ENCODE peak calls at places on chromosome 12, in nine cellular contexts. O, Q, Z, B, X, D, H, I and G are unnamed samples.
A peak's percentile ranks its signal among the peaks of the same experiment; 100 is the strongest.

GRCh38 chr12:53977596-53978464 is 3.1 kb upstream of the HOTAIR start:
- DNase-seq in O (no peak), Q (no peak), Z (no peak), B (no peak), X (no peak), D (no peak), H (no peak), I (no peak), G (no peak)

GRCh38 chr12:119593578-119594398 is at the start of gene TMEM233:
- DNase-seq in O (no peak), Q (no peak), Z (no peak), B (no peak), X (no peak), D (no peak), H (peak; percentile 23), I (peak; percentile 5), G (no peak)

GRCh38 chr12:87136330-87136976 is 880.3 kb upstream of the MGAT4C start:
- DNase-seq in O (no peak), Q (no peak), Z (no peak), B (no peak), X (no peak), D (no peak), H (no peak), I (no peak), G (no peak)

GRCh38 chr12:29616664-29617409 is 119.4 kb upstream of the OVCH1 start:
- DNase-seq in O (no peak), Q (peak; percentile 34), Z (no peak), B (no peak), X (no peak), D (peak; percentile 20), H (no peak), I (peak; percentile 15), G (peak; percentile 43)

GRCh38 chr12:48542300-48542928 is 17.0 kb downstream of the OR8S1 start:
- DNase-seq in O (peak; percentile 53), Q (peak; percentile 23), Z (no peak), B (no peak), X (no peak), D (no peak), H (peak; percentile 19), I (peak; percentile 27), G (no peak)

GRCh38 chr12:121124402-121125109 is 8.1 kb upstream of the P2RX7 start:
- DNase-seq in O (no peak), Q (peak; percentile 87), Z (no peak), B (no peak), X (no peak), D (no peak), H (no peak), I (no peak), G (no peak)

GRCh38 chr12:66960704-66961690 is 282.1 kb upstream of the GRIP1 start:
- DNase-seq in O (no peak), Q (no peak), Z (no peak), B (no peak), X (no peak), D (no peak), H (no peak), I (no peak), G (no peak)

GRCh38 chr12:89469361-89469760 is 55.2 kb downstream of the GALNT4 start:
- DNase-seq in O (no peak), Q (no peak), Z (no peak), B (no peak), X (no peak), D (no peak), H (no peak), I (no peak), G (no peak)

GRCh38 chr12:21001778-21002177 is 129.2 kb upstream of the SLCO1B1 start:
- DNase-seq in O (no peak), Q (no peak), Z (no peak), B (no peak), X (no peak), D (no peak), H (no peak), I (no peak), G (no peak)

GRCh38 chr12:89160716-89161123 is 191.6 kb downstream of the DUSP6 start:
- DNase-seq in O (peak; percentile 40), Q (no peak), Z (peak; percentile 1), B (no peak), X (no peak), D (peak; percentile 6), H (peak; percentile 31), I (no peak), G (no peak)

GRCh38 chr12:52280319-52280795 is 5.9 kb downstream of the KRT86 start:
- DNase-seq in O (no peak), Q (peak; percentile 93), Z (no peak), B (no peak), X (peak; percentile 92), D (no peak), H (no peak), I (no peak), G (no peak)

GRCh38 chr12:85059594-85059993 is 23.4 kb downstream of the LRRIQ1 start:
- DNase-seq in O (no peak), Q (no peak), Z (no peak), B (no peak), X (no peak), D (no peak), H (no peak), I (no peak), G (no peak)

GRCh38 chr12:24945822-24946221 is 3.1 kb downstream of the BCAT1 start:
- DNase-seq in O (no peak), Q (no peak), Z (no peak), B (no peak), X (no peak), D (no peak), H (no peak), I (no peak), G (no peak)

GRCh38 chr12:49537709-49538601 is 875 bp upstream of the KCNH3 start:
- DNase-seq in O (no peak), Q (no peak), Z (no peak), B (no peak), X (peak; percentile 71), D (peak; percentile 62), H (no peak), I (peak; percentile 53), G (peak; percentile 31)

GRCh38 chr12:127494961-127495915 is 771.7 kb upstream of the TMEM132C start:
- DNase-seq in O (no peak), Q (no peak), Z (no peak), B (no peak), X (no peak), D (no peak), H (no peak), I (no peak), G (no peak)

DNA sequence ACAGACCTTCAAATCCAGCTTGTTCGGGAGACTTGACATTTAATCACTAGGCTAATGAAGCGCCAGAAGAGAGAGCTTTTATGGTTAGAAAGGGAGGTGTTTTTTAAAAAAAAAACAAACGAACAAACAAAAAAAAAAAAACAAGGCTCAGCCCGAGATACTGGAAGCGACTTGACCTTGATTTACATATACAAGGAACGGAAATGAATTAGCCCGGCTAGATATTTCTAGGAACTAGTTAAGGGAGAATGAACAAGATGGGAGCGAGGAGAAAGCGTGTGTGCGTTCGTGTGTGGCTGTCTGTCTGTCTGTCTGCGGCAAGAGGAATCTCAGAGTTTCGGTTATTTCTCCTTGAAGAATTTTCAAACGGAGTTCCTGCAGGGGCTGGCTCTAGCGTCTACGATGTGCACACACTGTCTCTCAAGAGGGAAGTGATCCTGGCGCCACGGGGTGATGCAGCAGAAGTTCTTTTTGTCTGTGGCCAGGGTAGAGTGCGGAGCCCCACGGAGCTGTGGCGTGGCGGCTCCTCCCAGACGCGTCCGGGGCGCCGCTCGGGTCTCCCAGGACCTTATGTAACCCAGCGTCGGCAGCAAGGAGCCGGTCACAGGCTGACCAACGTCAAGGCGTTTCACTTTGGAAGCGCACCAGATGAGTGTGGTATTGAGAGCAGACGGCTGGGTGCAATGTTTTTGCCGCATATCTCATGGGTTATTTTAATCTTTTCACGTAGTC is 18.8 kb downstream of the SOCS2 start:
- DNase-seq in O (peak; percentile 63), Q (peak; percentile 64), Z (peak; percentile 61), B (peak; percentile 76), X (peak; percentile 90), D (peak; percentile 58), H (peak; percentile 81), I (peak; percentile 69), G (no peak)
- H3K27ac ChIP-seq in O (peak overlapping the region; percentile 66), Q (peak overlapping the region; percentile 36), Z (peak overlapping the region; percentile 12), B (peak overlapping the region; percentile 40), X (peak overlapping the region; percentile 62), D (peak overlapping the region; percentile 82), H (peak overlapping the region; percentile 91), I (no peak overlapping the region), G (peak overlapping the region; percentile 37)

GRCh38 chr12:31479516-31480210 is 111.3 kb downstream of the DENND5B start:
- DNase-seq in O (no peak), Q (no peak), Z (no peak), B (no peak), X (no peak), D (no peak), H (no peak), I (no peak), G (no peak)

GRCh38 chr12:31478898-31479297 is 112.0 kb downstream of the DENND5B start:
- DNase-seq in O (no peak), Q (no peak), Z (no peak), B (no peak), X (no peak), D (no peak), H (no peak), I (no peak), G (no peak)

GRCh38 chr12:31481415-31481814 is 109.5 kb downstream of the DENND5B start:
- DNase-seq in O (no peak), Q (no peak), Z (no peak), B (no peak), X (no peak), D (no peak), H (no peak), I (no peak), G (no peak)

GRCh38 chr12:31485570-31485969 is 105.4 kb downstream of the DENND5B start:
- DNase-seq in O (no peak), Q (no peak), Z (no peak), B (no peak), X (no peak), D (no peak), H (no peak), I (peak; percentile 38), G (no peak)

GRCh38 chr12:31482816-31483215 is 108.1 kb downstream of the DENND5B start:
- DNase-seq in O (no peak), Q (peak; percentile 51), Z (no peak), B (no peak), X (no peak), D (no peak), H (no peak), I (no peak), G (no peak)
- H3K27ac ChIP-seq in O (no peak overlapping the region), Q (peak overlapping the region; percentile 73), Z (no peak overlapping the region), B (no peak overlapping the region), X (no peak overlapping the region), D (no peak overlapping the region), H (no peak overlapping the region), I (peak overlapping the region; percentile 51), G (no peak overlapping the region)

DNA sequence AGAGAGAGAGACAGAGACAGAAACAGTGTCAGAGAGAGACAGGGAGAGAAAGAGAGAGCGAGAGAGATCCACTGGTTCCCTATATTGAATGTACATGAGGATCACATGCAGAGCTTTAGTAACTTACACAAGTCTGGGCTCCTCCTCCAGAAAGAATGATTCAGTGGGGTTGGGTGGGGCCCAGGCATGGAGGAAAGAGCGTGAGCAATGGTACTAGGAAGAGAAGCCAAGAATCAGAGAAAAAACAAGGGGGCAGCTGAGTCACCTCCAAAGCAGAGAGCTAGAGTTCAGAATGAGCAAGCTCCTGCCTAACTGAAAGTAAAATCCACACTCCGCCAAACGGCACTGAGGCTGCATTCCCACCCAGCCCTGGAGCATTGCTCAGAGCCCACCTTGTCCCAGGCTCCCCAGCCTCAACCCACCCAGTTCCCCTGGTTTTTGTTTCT is 670.1 kb upstream of the TBX3 start:
- DNase-seq in O (peak; percentile 56), Q (peak; percentile 36), Z (peak; percentile 4), B (peak; percentile 58), X (peak; percentile 82), D (peak; percentile 7), H (peak; percentile 18), I (no peak), G (peak; percentile 19)
- H3K27ac ChIP-seq in O (peak overlapping the region; percentile 56), Q (no peak overlapping the region), Z (no peak overlapping the region), B (no peak overlapping the region), X (peak overlapping the region; percentile 57), D (no peak overlapping the region), H (peak overlapping the region; percentile 33), I (no peak overlapping the region), G (no peak overlapping the region)

GRCh38 chr12:131827961-131828534 is at the start of gene MMP17:
- DNase-seq in O (no peak), Q (no peak), Z (no peak), B (peak; percentile 78), X (peak; percentile 67), D (no peak), H (peak; percentile 54), I (peak; percentile 83), G (peak; percentile 54)
- H3K27ac ChIP-seq in O (no peak within 1 kb of the TSS), Q (peak within 1 kb of the TSS; percentile 34), Z (no peak within 1 kb of the TSS), B (peak within 1 kb of the TSS; percentile 47), X (no peak within 1 kb of the TSS), D (peak within 1 kb of the TSS; percentile 90), H (no peak within 1 kb of the TSS), I (no peak within 1 kb of the TSS), G (peak within 1 kb of the TSS; percentile 58)